ENCODE peak calls at places on chromosomes 6 and 20, in six cellular contexts. M, E, X, J, V and L are unnamed samples.

GRCh38 chr20:2756056-2756611 is 44.3 kb downstream of the CPXM1 start:
- DNase-seq in M (peak; percentile 40), E (peak; percentile 59), X (peak; percentile 65), J (no peak), V (no peak), L (peak; percentile 80)

GRCh38 chr6:30350519-30350918 is 5.6 kb downstream of the RPP21 start:
- DNase-seq in M (no peak), E (no peak), X (no peak), J (no peak), V (no peak), L (no peak)

GRCh38 chr20:50020283-50020682 is 37.5 kb downstream of the SNAI1 start:
- DNase-seq in M (peak; percentile 91), E (no peak), X (no peak), J (no peak), V (no peak), L (no peak)

GRCh38 chr6:17297261-17298080 is 16.3 kb downstream of the RBM24 start:
- DNase-seq in M (no peak), E (peak; percentile 41), X (no peak), J (no peak), V (no peak), L (no peak)

GRCh38 chr20:46673394-46674252 is 15.6 kb downstream of the TP53RK start:
- DNase-seq in M (no peak), E (no peak), X (no peak), J (no peak), V (no peak), L (no peak)

GRCh38 chr6:36662827-36663256 is 15.7 kb upstream of the CDKN1A start:
- DNase-seq in M (no peak), E (no peak), X (no peak), J (no peak), V (no peak), L (no peak)

GRCh38 chr6:6654599-6655575 is 66.4 kb downstream of the LY86 start:
- DNase-seq in M (no peak), E (no peak), X (no peak), J (no peak), V (no peak), L (no peak)

GRCh38 chr20:48419173-48419572 is 408.6 kb downstream of the PREX1 start:
- DNase-seq in M (no peak), E (no peak), X (no peak), J (no peak), V (no peak), L (no peak)

GRCh38 chr6:20025681-20026080 is 186.6 kb downstream of the MBOAT1 start:
- DNase-seq in M (no peak), E (no peak), X (no peak), J (no peak), V (no peak), L (no peak)

GRCh38 chr6:36938536-36938935 is 16.0 kb upstream of the PI16 start:
- DNase-seq in M (peak; percentile 83), E (no peak), X (no peak), J (no peak), V (no peak), L (no peak)

GRCh38 chr20:6501061-6501460 is 266.4 kb upstream of the BMP2 start:
- DNase-seq in M (peak; percentile 93), E (no peak), X (no peak), J (no peak), V (no peak), L (no peak)

GRCh38 chr6:29970711-29971110 is 28.4 kb downstream of the HLA-A start:
- DNase-seq in M (no peak), E (peak; percentile 23), X (no peak), J (no peak), V (no peak), L (no peak)

GRCh38 chr20:43914697-43915208 is at the start of gene TOX2:
- DNase-seq in M (peak; percentile 80), E (no peak), X (peak; percentile 84), J (peak; percentile 46), V (peak; percentile 48), L (peak; percentile 50)

GRCh38 chr6:149560736-149561135 is 5.4 kb upstream of the GINM1 start:
- DNase-seq in M (no peak), E (no peak), X (peak; percentile 65), J (no peak), V (no peak), L (peak; percentile 59)

GRCh38 chr6:35583893-35584688 is 71.4 kb upstream of the TULP1 start:
- DNase-seq in M (peak; percentile 35), E (peak; percentile 76), X (peak; percentile 65), J (peak; percentile 49), V (peak; percentile 74), L (peak; percentile 90)

GRCh38 chr20:59149678-59150504 is 13.7 kb upstream of the ZNF831 start:
- DNase-seq in M (no peak), E (no peak), X (no peak), J (peak; percentile 64), V (peak; percentile 73), L (no peak)

GRCh38 chr6:1381397-1382330 is 7.7 kb upstream of the FOXF2 start:
- DNase-seq in M (peak; percentile 48), E (no peak), X (peak; percentile 76), J (peak; percentile 33), V (peak; percentile 52), L (peak; percentile 66)

GRCh38 chr6:170067257-170067656 is 223.6 kb downstream of the DLL1 start:
- DNase-seq in M (no peak), E (peak; percentile 63), X (no peak), J (no peak), V (no peak), L (peak; percentile 86)

GRCh38 chr20:768426-768978 is at the start of gene SLC52A3:
- DNase-seq in M (peak; percentile 71), E (no peak), X (peak; percentile 31), J (no peak), V (no peak), L (peak; percentile 31)

GRCh38 chr6:163381118-163381751 is 33.3 kb upstream of the QKI start:
- DNase-seq in M (no peak), E (no peak), X (no peak), J (no peak), V (no peak), L (no peak)

GRCh38 chr6:22401206-22401605 is 104.4 kb upstream of the PRL start:
- DNase-seq in M (peak; percentile 2), E (no peak), X (no peak), J (no peak), V (no peak), L (no peak)

GRCh38 chr6:112307707-112308106 is 39.4 kb upstream of the RFPL4B start:
- DNase-seq in M (no peak), E (no peak), X (no peak), J (no peak), V (no peak), L (no peak)

GRCh38 chr20:47809561-47809960 is 24.3 kb upstream of the SULF2 start:
- DNase-seq in M (peak; percentile 100), E (no peak), X (no peak), J (no peak), V (no peak), L (no peak)

GRCh38 chr20:22797103-22797502 is 212.7 kb upstream of the FOXA2 start:
- DNase-seq in M (no peak), E (no peak), X (no peak), J (no peak), V (no peak), L (no peak)

GRCh38 chr20:51125095-51125494 is 102.2 kb upstream of the KCNG1 start:
- DNase-seq in M (no peak), E (no peak), X (no peak), J (no peak), V (no peak), L (no peak)

GRCh38 chr6:108876929-108877775 is 28.9 kb downstream of the ARMC2 start:
- DNase-seq in M (no peak), E (no peak), X (no peak), J (no peak), V (no peak), L (no peak)

GRCh38 chr20:2542361-2542760 is 6.0 kb downstream of the TMC2 start:
- DNase-seq in M (no peak), E (no peak), X (no peak), J (no peak), V (no peak), L (no peak)

GRCh38 chr6:169868458-169868857 is 117.0 kb downstream of the ERMARD start:
- DNase-seq in M (no peak), E (no peak), X (peak; percentile 5), J (no peak), V (peak; percentile 29), L (no peak)

GRCh38 chr6:19465760-19466159 is 371.4 kb upstream of the ID4 start:
- DNase-seq in M (no peak), E (no peak), X (peak; percentile 17), J (no peak), V (no peak), L (no peak)

GRCh38 chr20:2507464-2507863 is 1.3 kb downstream of the ZNF343 start:
- DNase-seq in M (no peak), E (no peak), X (no peak), J (no peak), V (no peak), L (no peak)

GRCh38 chr6:122610690-122611455 is 668 bp downstream of the PKIB start:
- DNase-seq in M (peak; percentile 7), E (peak; percentile 69), X (peak; percentile 62), J (no peak), V (no peak), L (peak; percentile 85)

GRCh38 chr6:116925088-116925794 is 48.2 kb downstream of the RFX6 start:
- DNase-seq in M (no peak), E (no peak), X (no peak), J (no peak), V (no peak), L (no peak)

GRCh38 chr20:3784863-3785239 is 1.7 kb downstream of the CENPB start:
- DNase-seq in M (no peak), E (no peak), X (no peak), J (no peak), V (no peak), L (no peak)

GRCh38 chr6:137866200-137866913 is 702 bp upstream of the TNFAIP3 start:
- DNase-seq in M (no peak), E (peak; percentile 10), X (no peak), J (peak; percentile 34), V (peak; percentile 34), L (peak; percentile 38)

GRCh38 chr6:15322781-15323536 is 77.1 kb downstream of the JARID2 start:
- DNase-seq in M (peak; percentile 78), E (no peak), X (no peak), J (no peak), V (no peak), L (no peak)